ENCODE peak calls at places on chromosomes 12 and 14, in ten cellular contexts. K, U, F, T, V, G, L, R, S and Y are unnamed samples.

GRCh38 chr14:68462683-68463082 is 330.2 kb downstream of the ZFP36L1 start:
- DNase-seq in R (no peak), S (no peak), V (no peak), U (no peak), T (no peak), L (no peak), F (no peak), K (peak; percentile 53), G (no peak), Y (peak; percentile 65)

GRCh38 chr12:21324551-21324950 is 10.2 kb downstream of the SLCO1A2 start:
- DNase-seq in G (no peak), R (no peak), K (no peak), T (no peak), F (no peak), L (no peak), U (no peak), S (no peak), V (peak; percentile 86), Y (no peak)

GRCh38 chr12:69157023-69157655 is 82.2 kb upstream of the CPSF6 start:
- DNase-seq in K (peak; percentile 72), G (peak; percentile 76), U (peak; percentile 90), S (peak; percentile 81), L (peak; percentile 88), R (peak; percentile 84), V (peak; percentile 95), T (peak; percentile 84), F (peak; percentile 78), Y (peak; percentile 92)

GRCh38 chr14:79605863-79606262 is 605.4 kb downstream of the DIO2 start:
- DNase-seq in V (no peak), R (no peak), L (no peak), T (no peak), K (peak; percentile 52), S (no peak), U (no peak), F (no peak), G (no peak), Y (no peak)

GRCh38 chr12:48681416-48681737 is 661 bp downstream of the KANSL2 start:
- DNase-seq in K (peak; percentile 23), F (no peak), U (no peak), R (no peak), G (peak; percentile 14), S (no peak), L (no peak), V (no peak), T (peak; percentile 5), Y (peak; percentile 49)

GRCh38 chr12:96501139-96501741 is 11.9 kb downstream of the CFAP54 start:
- DNase-seq in T (peak; percentile 12), K (peak; percentile 77), V (peak; percentile 45), L (no peak), G (peak; percentile 61), R (peak; percentile 45), F (peak; percentile 72), U (peak; percentile 46), S (no peak), Y (peak; percentile 38)

GRCh38 chr14:52313903-52314481 is at the start of gene PTGER2:
- DNase-seq in V (peak; percentile 70), R (peak; percentile 60), F (peak; percentile 82), T (peak; percentile 59), L (peak; percentile 74), S (peak; percentile 43), U (peak; percentile 93), K (peak; percentile 92), G (peak; percentile 97), Y (peak; percentile 97)

GRCh38 chr12:111429760-111430417 is 24.2 kb downstream of the SH2B3 start:
- DNase-seq in K (no peak), R (peak; percentile 68), U (no peak), V (no peak), G (no peak), S (no peak), L (no peak), F (no peak), T (no peak), Y (no peak)

GRCh38 chr14:92655372-92655771 is 93.1 kb downstream of the LGMN start:
- DNase-seq in U (no peak), V (no peak), S (no peak), T (no peak), L (no peak), G (no peak), R (peak; percentile 52), F (no peak), K (no peak), Y (no peak)

GRCh38 chr14:92657457-92658142 is 90.8 kb downstream of the LGMN start:
- DNase-seq in T (peak; percentile 53), K (no peak), L (peak; percentile 67), F (no peak), S (no peak), R (no peak), U (peak; percentile 39), V (no peak), G (no peak), Y (no peak)

GRCh38 chr14:92654206-92654901 is 94.1 kb downstream of the LGMN start:
- DNase-seq in L (no peak), F (no peak), S (no peak), V (no peak), R (peak; percentile 35), T (no peak), K (no peak), G (no peak), U (no peak), Y (no peak)

GRCh38 chr14:92656306-92656705 is 92.1 kb downstream of the LGMN start:
- DNase-seq in F (no peak), K (no peak), T (no peak), G (no peak), R (no peak), L (no peak), S (no peak), U (no peak), V (no peak), Y (no peak)

GRCh38 chr14:92655802-92656201 is 92.6 kb downstream of the LGMN start:
- DNase-seq in R (no peak), V (no peak), L (no peak), T (no peak), S (no peak), G (no peak), U (no peak), F (no peak), K (no peak), Y (no peak)
- H3K4me1 ChIP-seq in R (peaks cover 59% of the 10 kb centered on the region), V (no peaks in the 10 kb centered on the region), L (no peaks in the 10 kb centered on the region), T (no peaks in the 10 kb centered on the region), S (no peaks in the 10 kb centered on the region), G (no peaks in the 10 kb centered on the region), U (peaks cover 2% of the 10 kb centered on the region), F (peaks cover 4% of the 10 kb centered on the region), K (no peaks in the 10 kb centered on the region), Y (peaks cover 20% of the 10 kb centered on the region)

GRCh38 chr12:62438098-62438692 is 28.4 kb upstream of the MON2 start:
- DNase-seq in T (peak; percentile 76), F (peak; percentile 29), G (peak; percentile 53), V (peak; percentile 82), R (peak; percentile 29), K (peak; percentile 32), L (peak; percentile 60), S (peak; percentile 29), U (peak; percentile 54), Y (peak; percentile 87)

GRCh38 chr12:62436164-62436503 is 30.5 kb upstream of the MON2 start:
- DNase-seq in U (no peak), K (no peak), V (no peak), T (no peak), R (no peak), F (no peak), L (no peak), S (no peak), G (no peak), Y (no peak)

GRCh38 chr12:62435337-62436163 is 31.1 kb upstream of the MON2 start:
- DNase-seq in V (peak; percentile 90), T (peak; percentile 15), S (peak; percentile 36), K (peak; percentile 59), L (peak; percentile 56), F (peak; percentile 21), R (peak; percentile 30), U (peak; percentile 49), G (peak; percentile 63), Y (peak; percentile 75)

GRCh38 chr12:62429457-62429856 is 37.2 kb upstream of the MON2 start:
- DNase-seq in T (no peak), F (no peak), L (no peak), G (no peak), K (no peak), R (no peak), S (no peak), U (no peak), V (no peak), Y (no peak)

GRCh38 chr12:62434504-62435336 is 31.9 kb upstream of the MON2 start:
- DNase-seq in G (no peak), T (no peak), F (peak; percentile 37), R (no peak), L (no peak), V (no peak), S (no peak), U (peak; percentile 29), K (no peak), Y (no peak)
- H3K4me3 ChIP-seq in G (peak overlapping the region; percentile 27), T (peak overlapping the region; percentile 55), F (peak overlapping the region; percentile 38), R (peak overlapping the region; percentile 56), L (peak overlapping the region; percentile 39), V (peak overlapping the region; percentile 81), S (peak overlapping the region; percentile 55), U (peak overlapping the region; percentile 53), K (peak overlapping the region; percentile 40), Y (peak overlapping the region; percentile 79)

GRCh38 chr12:46260153-46260912 is 8.5 kb downstream of the SLC38A1 start:
- DNase-seq in G (peak; percentile 70), F (peak; percentile 39), V (peak; percentile 88), R (no peak), L (no peak), K (peak; percentile 69), T (no peak), U (no peak), S (no peak), Y (peak; percentile 83)
- H3K4me1 ChIP-seq in G (peaks cover 26% of the 10 kb centered on the region), F (peaks cover 65% of the 10 kb centered on the region), V (peaks cover 75% of the 10 kb centered on the region), R (peaks cover 94% of the 10 kb centered on the region), L (no peaks in the 10 kb centered on the region), K (peaks cover 6% of the 10 kb centered on the region), T (no peaks in the 10 kb centered on the region), U (peaks cover 79% of the 10 kb centered on the region), S (peaks cover 12% of the 10 kb centered on the region), Y (peaks cover 33% of the 10 kb centered on the region)

GRCh38 chr14:59160492-59160891 is 28.0 kb upstream of the DAAM1 start:
- DNase-seq in K (no peak), S (no peak), U (no peak), R (no peak), V (no peak), T (no peak), F (no peak), L (no peak), G (no peak), Y (no peak)

GRCh38 chr14:59155886-59156285 is 32.6 kb upstream of the DAAM1 start:
- DNase-seq in T (no peak), R (no peak), F (no peak), L (no peak), V (peak; percentile 22), K (peak; percentile 79), G (peak; percentile 9), S (no peak), U (no peak), Y (no peak)

GRCh38 chr14:59159169-59159568 is 29.3 kb upstream of the DAAM1 start:
- DNase-seq in G (peak; percentile 65), R (no peak), K (no peak), V (no peak), T (no peak), L (no peak), F (no peak), S (no peak), U (no peak), Y (peak; percentile 45)

GRCh38 chr14:59166258-59166657 is 22.2 kb upstream of the DAAM1 start:
- DNase-seq in G (no peak), U (no peak), T (no peak), K (no peak), L (no peak), F (no peak), V (no peak), S (no peak), R (no peak), Y (no peak)

DNA sequence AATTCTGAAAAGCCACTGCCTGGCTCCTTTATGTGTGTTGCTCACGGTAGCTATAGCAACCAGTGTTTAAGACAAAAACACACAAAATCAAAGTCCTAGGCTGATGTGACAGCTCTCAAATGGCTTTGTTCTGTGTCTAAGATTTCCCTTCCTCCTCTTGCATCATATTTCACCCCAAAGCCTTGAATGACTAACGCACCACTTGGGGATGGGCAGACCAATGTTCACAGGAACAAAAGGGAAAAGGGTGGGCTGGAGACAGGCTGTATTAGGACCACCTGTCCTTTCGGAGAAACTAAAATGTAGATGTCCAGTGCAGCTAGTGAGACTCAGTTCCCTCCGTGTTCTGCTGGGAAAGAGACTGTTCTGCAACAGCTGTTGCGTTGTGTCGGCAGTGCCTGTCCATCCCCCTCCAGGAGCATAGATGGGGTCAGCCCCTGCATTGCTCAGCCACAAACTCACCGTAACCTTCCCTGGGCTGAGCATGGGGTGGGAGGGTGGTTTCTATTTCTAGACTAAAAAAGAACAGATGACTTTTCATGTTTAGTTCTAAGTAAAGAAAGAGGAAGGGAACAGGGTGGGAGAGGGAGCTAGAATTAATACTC is 26.8 kb upstream of the DAAM1 start:
- DNase-seq in S (no peak), R (no peak), K (peak; percentile 88), G (peak; percentile 71), V (peak; percentile 33), F (peak; percentile 5), T (no peak), L (no peak), U (no peak), Y (peak; percentile 78)
- H3K4me3 ChIP-seq in S (no peak overlapping the region), R (no peak overlapping the region), K (no peak overlapping the region), G (peak overlapping the region; percentile 15), V (no peak overlapping the region), F (no peak overlapping the region), T (no peak overlapping the region), L (no peak overlapping the region), U (no peak overlapping the region), Y (no peak overlapping the region)